ENCODE peak calls at places on chromosomes 16 and 17, in seven cellular contexts. P is smooth muscle cell of the brain vasculature, Y is lower leg skin, R is AG08396, W is hippocampal formation, B is fibroblast of the aortic adventitia, S is T-cell. G is an unnamed sample.
A peak's percentile ranks its signal among the peaks of the same experiment; 100 is the strongest.

GRCh38 chr17:39702901-39703893 is 3.3 kb downstream of the ERBB2 start:
- DNase-seq in S (no peak), R (no peak), B (peak; percentile 41), Y (no peak), P (no peak), W (no peak), G (no peak)

GRCh38 chr16:84504420-84505248 is at the start of gene MEAK7:
- DNase-seq in R (peak; percentile 98), S (peak; percentile 97), Y (peak; percentile 99), B (peak; percentile 98), P (peak; percentile 94), W (peak; percentile 97), G (peak; percentile 98)

GRCh38 chr17:320809-321385 is 31.7 kb downstream of the RPH3AL start:
- DNase-seq in R (no peak), S (no peak), Y (no peak), B (no peak), W (no peak), P (no peak), G (no peak)

GRCh38 chr16:71808593-71809449 is at the start of gene AP1G1:
- DNase-seq in Y (peak; percentile 95), P (peak; percentile 94), B (peak; percentile 99), W (peak; percentile 92), R (peak; percentile 94), S (peak; percentile 92), G (peak; percentile 78)

GRCh38 chr17:17682737-17683675 is 1.7 kb downstream of the RAI1 start:
- DNase-seq in Y (peak; percentile 45), B (peak; percentile 89), P (peak; percentile 62), W (peak; percentile 45), S (peak; percentile 61), R (peak; percentile 77), G (peak; percentile 54)

GRCh38 chr16:74721716-74722115 is 21.1 kb upstream of the MLKL start:
- DNase-seq in W (no peak), R (no peak), S (no peak), P (no peak), B (no peak), Y (no peak), G (no peak)

GRCh38 chr17:34756670-34757021 is 177.3 kb downstream of the TMEM132E start:
- DNase-seq in S (no peak), Y (no peak), P (no peak), B (no peak), R (no peak), W (no peak), G (no peak)

GRCh38 chr17:21223086-21223485 is 9.1 kb upstream of the TMEM11 start:
- DNase-seq in S (no peak), R (no peak), P (no peak), Y (no peak), B (no peak), W (no peak), G (no peak)

GRCh38 chr17:5562661-5563360 is 21.5 kb downstream of the NLRP1 start:
- DNase-seq in P (no peak), W (no peak), B (no peak), Y (no peak), S (no peak), R (no peak), G (no peak)

GRCh38 chr17:35254107-35254802 is 11.4 kb downstream of the SLFN5 start:
- DNase-seq in P (no peak), W (no peak), Y (peak; percentile 91), B (peak; percentile 99), R (peak; percentile 68), S (no peak), G (no peak)

GRCh38 chr16:29662729-29663019 is 373 bp upstream of the SPN start:
- DNase-seq in R (no peak), P (no peak), B (no peak), Y (no peak), W (no peak), S (peak; percentile 46), G (peak; percentile 60)

GRCh38 chr16:2026461-2027023 is at the start of gene NHERF2:
- DNase-seq in S (no peak), R (peak; percentile 82), Y (no peak), P (no peak), W (peak; percentile 5), B (no peak), G (no peak)

GRCh38 chr16:12690024-12690423 is 113.7 kb downstream of the CPPED1 start:
- DNase-seq in W (no peak), B (no peak), R (no peak), P (no peak), S (no peak), Y (no peak), G (no peak)

GRCh38 chr17:47760409-47761140 is 27.5 kb downstream of the TBX21 start:
- DNase-seq in B (no peak), S (no peak), W (no peak), P (no peak), Y (no peak), R (no peak), G (no peak)

GRCh38 chr17:82808921-82809905 is 30.6 kb downstream of the ZNF750 start:
- DNase-seq in R (no peak), S (no peak), B (no peak), Y (no peak), P (no peak), W (no peak), G (peak; percentile 53)

GRCh38 chr17:82441686-82442487 is 8.7 kb downstream of the CYBC1 start:
- DNase-seq in Y (no peak), W (no peak), S (no peak), R (no peak), B (no peak), P (no peak), G (no peak)

GRCh38 chr17:57654040-57654775 is 90.9 kb downstream of the CCDC182 start:
- DNase-seq in W (no peak), R (no peak), P (no peak), S (no peak), B (no peak), Y (no peak), G (no peak)

GRCh38 chr17:4897198-4897657 is 2.1 kb upstream of the C17orf107 start:
- DNase-seq in P (no peak), S (no peak), B (no peak), Y (no peak), R (no peak), W (no peak), G (no peak)

GRCh38 chr17:51351890-51352289 is 91.5 kb downstream of the UTP18 start:
- DNase-seq in P (no peak), W (peak; percentile 68), S (no peak), R (peak; percentile 19), B (peak; percentile 77), Y (no peak), G (no peak)

GRCh38 chr16:79320956-79321355 is 279.6 kb downstream of the MAF start:
- DNase-seq in Y (no peak), W (no peak), B (no peak), S (no peak), R (no peak), P (no peak), G (no peak)

GRCh38 chr17:8144401-8145295 is 7.6 kb downstream of the PER1 start:
- DNase-seq in B (no peak), W (no peak), R (no peak), S (no peak), Y (peak; percentile 23), P (no peak), G (peak; percentile 7)

GRCh38 chr17:3740611-3741073 is 16.9 kb downstream of the HASPIN start:
- DNase-seq in S (peak; percentile 44), R (no peak), P (no peak), B (no peak), Y (no peak), W (no peak), G (no peak)

GRCh38 chr17:17258011-17258410 is 21.0 kb upstream of the FLCN start:
- DNase-seq in Y (no peak), R (no peak), B (no peak), S (no peak), W (no peak), P (no peak), G (no peak)

GRCh38 chr16:67460168-67460567 is 20.8 kb downstream of the ATP6V0D1 start:
- DNase-seq in R (no peak), S (no peak), Y (no peak), P (no peak), B (no peak), W (no peak), G (no peak)

GRCh38 chr16:8634991-8635736 is 13.7 kb downstream of the METTL22 start:
- DNase-seq in R (peak; percentile 43), B (peak; percentile 26), Y (no peak), S (no peak), W (no peak), P (no peak), G (no peak)

GRCh38 chr17:76687278-76688164 is 23.2 kb downstream of the MXRA7 start:
- DNase-seq in P (no peak), W (no peak), Y (peak; percentile 56), B (peak; percentile 61), R (no peak), S (no peak), G (no peak)

GRCh38 chr17:55607736-55608341 is 96.6 kb upstream of the SMIM36 start:
- DNase-seq in B (peak; percentile 72), W (no peak), S (no peak), P (no peak), Y (peak; percentile 24), R (no peak), G (no peak)

GRCh38 chr17:40341808-40342574 is 22.5 kb downstream of the GJD3 start:
- DNase-seq in W (no peak), P (no peak), S (no peak), B (peak; percentile 57), R (peak; percentile 88), Y (no peak), G (no peak)